ENCODE peak calls at places on chromosomes 1 and 21, in five cellular contexts. V, L, G, X and D are unnamed samples.

GRCh38 chr21:34669149-34669879 is 520 bp downstream of the CLIC6 start:
- DNase-seq in L (no peak), V (no peak), G (peak; percentile 54), X (no peak), D (no peak)

GRCh38 chr1:19154876-19155275 is 55.2 kb downstream of the UBR4 start:
- DNase-seq in V (no peak), X (no peak), L (no peak), G (no peak), D (no peak)

GRCh38 chr1:69765941-69766340 is 198.2 kb downstream of the LRRC7 start:
- DNase-seq in X (no peak), G (no peak), L (no peak), V (no peak), D (no peak)

GRCh38 chr1:1310476-1311053 is 2.2 kb downstream of the PUSL1 start:
- DNase-seq in G (no peak), L (no peak), X (no peak), V (no peak), D (no peak)

GRCh38 chr1:229251185-229251584 is 19.7 kb upstream of the RAB4A start:
- DNase-seq in V (no peak), G (no peak), X (no peak), L (no peak), D (no peak)

GRCh38 chr1:8970870-8971337 is 25.2 kb downstream of the CA6 start:
- DNase-seq in L (no peak), G (no peak), V (no peak), X (no peak), D (no peak)

GRCh38 chr1:98177751-98178150 is 256.9 kb upstream of the DPYD start:
- DNase-seq in L (no peak), G (no peak), X (no peak), V (no peak), D (no peak)

GRCh38 chr21:34771512-34772028 is 102.8 kb downstream of the CLIC6 start:
- DNase-seq in L (no peak), G (no peak), X (peak; percentile 80), V (peak; percentile 89), D (peak; percentile 60)

GRCh38 chr1:16205891-16206546 is 6.4 kb downstream of the ARHGEF19 start:
- DNase-seq in L (no peak), V (no peak), G (no peak), X (no peak), D (no peak)

GRCh38 chr1:93437976-93438605 is 9.8 kb upstream of the FNBP1L start:
- DNase-seq in X (no peak), L (no peak), V (peak; percentile 49), G (no peak), D (no peak)

GRCh38 chr1:18363436-18363835 is 117.3 kb upstream of the KLHDC7A start:
- DNase-seq in X (no peak), G (no peak), V (no peak), L (no peak), D (no peak)

GRCh38 chr1:38780133-38780532 is 79.4 kb downstream of the RRAGC start:
- DNase-seq in X (no peak), L (no peak), G (no peak), V (no peak), D (no peak)

GRCh38 chr1:39407889-39408640 is 83.4 kb upstream of the BMP8A start:
- DNase-seq in V (peak; percentile 79), X (no peak), G (no peak), L (no peak), D (no peak)

GRCh38 chr1:64356636-64357256 is 113.2 kb upstream of the CACHD1 start:
- DNase-seq in G (no peak), L (no peak), X (no peak), V (no peak), D (peak; percentile 75)

GRCh38 chr1:214718724-214719123 is 115.7 kb downstream of the CENPF start:
- DNase-seq in L (no peak), X (no peak), G (no peak), V (no peak), D (no peak)

GRCh38 chr1:33420870-33421775 is 9.8 kb downstream of the PHC2 start:
- DNase-seq in G (no peak), L (no peak), X (no peak), V (no peak), D (no peak)

GRCh38 chr1:232872738-232873137 is 67.5 kb downstream of the MAP10 start:
- DNase-seq in L (no peak), G (no peak), X (no peak), V (no peak), D (peak; percentile 64)

GRCh38 chr1:204438628-204439027 is 27.0 kb upstream of the PPP1R15B start:
- DNase-seq in L (no peak), X (no peak), V (no peak), G (no peak), D (no peak)

GRCh38 chr21:41783476-41784150 is 16.8 kb upstream of the RIPK4 start:
- DNase-seq in G (peak; percentile 85), X (peak; percentile 79), V (no peak), L (peak; percentile 73), D (no peak)

GRCh38 chr21:25313891-25314646 is 293.2 kb downstream of the MRPL39 start:
- DNase-seq in G (no peak), L (no peak), X (no peak), V (no peak), D (no peak)

GRCh38 chr1:234869182-234870019 is 259.2 kb downstream of the TOMM20 start:
- DNase-seq in X (no peak), V (no peak), L (no peak), G (no peak), D (no peak)

GRCh38 chr1:152926091-152926490 is 17.7 kb downstream of the IVL start:
- DNase-seq in G (no peak), V (peak; percentile 18), X (peak; percentile 24), L (no peak), D (no peak)

GRCh38 chr1:209435654-209436566 is 147.6 kb upstream of the CAMK1G start:
- DNase-seq in V (peak; percentile 33), L (peak; percentile 85), X (peak; percentile 69), G (peak; percentile 50), D (no peak)

GRCh38 chr1:26478159-26478558 is 5.9 kb downstream of the HMGN2 start:
- DNase-seq in G (no peak), X (no peak), V (no peak), L (no peak), D (no peak)

GRCh38 chr1:26475989-26476388 is 3.7 kb downstream of the HMGN2 start:
- DNase-seq in V (no peak), X (no peak), L (no peak), G (no peak), D (no peak)

GRCh38 chr1:26478988-26479387 is 6.7 kb downstream of the HMGN2 start:
- DNase-seq in L (no peak), V (no peak), G (no peak), X (no peak), D (no peak)

GRCh38 chr1:26477446-26478152 is 5.4 kb downstream of the HMGN2 start:
- DNase-seq in L (no peak), G (no peak), X (no peak), V (no peak), D (no peak)

GRCh38 chr1:26476958-26477357 is 4.7 kb downstream of the HMGN2 start:
- DNase-seq in X (no peak), V (no peak), G (no peak), L (no peak), D (no peak)
- TF ChIP-seq POLR2AphosphoS5 in X (no peak), V (no peak), G (no peak), L (no peak), D (no peak)

GRCh38 chr1:219159946-219160645 is 13.6 kb upstream of the LYPLAL1 start:
- DNase-seq in G (no peak), L (no peak), X (no peak), V (no peak), D (no peak)
- H3K27ac ChIP-seq in G (no peak overlapping the region), L (no peak overlapping the region), X (no peak overlapping the region), V (no peak overlapping the region), D (no peak overlapping the region)

DNA sequence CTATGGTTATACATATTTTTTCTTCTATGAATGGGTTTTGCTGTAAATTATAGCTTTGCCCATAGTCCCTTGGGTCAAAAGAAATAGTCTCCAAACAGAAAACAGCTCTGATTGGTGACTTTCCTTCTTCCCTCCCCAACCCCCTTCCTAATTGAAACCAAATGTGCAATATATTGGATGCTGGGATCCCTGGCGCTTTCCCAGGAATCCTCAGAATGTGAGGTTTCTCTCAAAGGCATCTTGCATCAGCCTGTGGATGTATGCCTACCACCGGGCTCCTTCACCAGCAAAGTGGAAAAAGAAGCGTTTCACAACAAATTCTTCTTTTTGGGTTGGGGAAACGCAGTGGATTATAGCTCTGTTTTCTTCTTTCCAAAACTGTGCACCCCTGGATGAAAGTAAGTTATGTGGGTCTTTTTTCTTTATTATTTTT is at the start of gene DDR2:
- DNase-seq in L (peak; percentile 56), X (no peak), V (no peak), G (peak; percentile 46), D (no peak)
- TF ChIP-seq POLR2AphosphoS5 in L (peak; percentile 51), X (no peak), V (no peak), G (peak; percentile 18), D (peak; percentile 50)

GRCh38 chr1:5813480-5813879 is 178.7 kb downstream of the NPHP4 start:
- DNase-seq in L (no peak), G (no peak), V (no peak), X (no peak), D (no peak)
- H3K27ac ChIP-seq in L (no peak overlapping the region), G (no peak overlapping the region), V (no peak overlapping the region), X (no peak overlapping the region), D (no peak overlapping the region)

GRCh38 chr1:168099314-168099920 is 37.3 kb downstream of the GPR161 start:
- DNase-seq in V (no peak), X (no peak), L (no peak), G (no peak), D (no peak)
- TF ChIP-seq POLR2AphosphoS5 in V (no peak), X (no peak), L (no peak), G (no peak), D (peak; percentile 49)

GRCh38 chr1:54227836-54228435 is 28.0 kb downstream of the MRPL37 start:
- DNase-seq in L (no peak), V (no peak), X (no peak), G (no peak), D (no peak)

GRCh38 chr1:54224233-54224632 is 24.3 kb downstream of the MRPL37 start:
- DNase-seq in V (no peak), X (no peak), L (no peak), G (no peak), D (no peak)

GRCh38 chr1:54227091-54227602 is 27.2 kb downstream of the MRPL37 start:
- DNase-seq in L (no peak), G (no peak), V (peak; percentile 27), X (peak; percentile 48), D (no peak)

GRCh38 chr1:54225378-54225777 is 25.4 kb downstream of the MRPL37 start:
- DNase-seq in X (no peak), L (no peak), V (no peak), G (no peak), D (no peak)

GRCh38 chr1:54225986-54226559 is 26.1 kb downstream of the MRPL37 start:
- DNase-seq in V (no peak), X (no peak), L (no peak), G (no peak), D (no peak)
- H3K27ac ChIP-seq in V (no peak overlapping the region), X (no peak overlapping the region), L (no peak overlapping the region), G (no peak overlapping the region), D (no peak overlapping the region)

GRCh38 chr1:50416553-50417453 is 6.4 kb downstream of the DMRTA2 start:
- DNase-seq in G (no peak), X (no peak), L (no peak), V (no peak), D (no peak)
- TF ChIP-seq POLR2AphosphoS5 in G (no peak), X (no peak), L (no peak), V (no peak), D (no peak)